ENCODE peak calls at places on chromosomes 6 and 20, in nine cellular contexts. B, Q, D, E, P, Y, O, T and V are unnamed samples.

GRCh38 chr6:157721431-157722229 is 101.4 kb upstream of the SNX9 start:
- DNase-seq in B (no peak), Q (no peak), D (no peak), E (peak; percentile 90), P (no peak), Y (no peak), O (no peak), T (no peak), V (no peak)

GRCh38 chr6:112640895-112641294 is 293.8 kb downstream of the RFPL4B start:
- DNase-seq in B (peak; percentile 80), Q (no peak), D (no peak), E (no peak), P (no peak), Y (no peak), O (peak; percentile 51), T (peak; percentile 56), V (no peak)

GRCh38 chr20:14820771-14821170 is 483.4 kb upstream of the FLRT3 start:
- DNase-seq in B (no peak), Q (no peak), D (peak; percentile 64), E (peak; percentile 27), P (no peak), Y (no peak), O (no peak), T (peak; percentile 14), V (no peak)

GRCh38 chr6:16901777-16902176 is 140.5 kb upstream of the ATXN1 start:
- DNase-seq in B (peak; percentile 82), Q (peak; percentile 62), D (peak; percentile 60), E (no peak), P (peak; percentile 61), Y (no peak), O (peak; percentile 90), T (peak; percentile 56), V (no peak)

GRCh38 chr20:45374101-45374467 is 4.0 kb downstream of the TP53TG5 start:
- DNase-seq in B (no peak), Q (no peak), D (no peak), E (no peak), P (no peak), Y (no peak), O (no peak), T (no peak), V (no peak)

GRCh38 chr6:161406633-161407032 is 132.8 kb upstream of the AGPAT4 start:
- DNase-seq in B (peak; percentile 82), Q (no peak), D (no peak), E (no peak), P (no peak), Y (no peak), O (peak; percentile 96), T (peak; percentile 95), V (no peak)

GRCh38 chr20:4383966-4384365 is 337.7 kb upstream of the PRND start:
- DNase-seq in B (peak; percentile 73), Q (no peak), D (no peak), E (no peak), P (no peak), Y (no peak), O (peak; percentile 47), T (no peak), V (no peak)

GRCh38 chr6:34973547-34974248 is 84.6 kb downstream of the ANKS1A start:
- DNase-seq in B (no peak), Q (no peak), D (no peak), E (no peak), P (no peak), Y (no peak), O (no peak), T (no peak), V (peak; percentile 17)

GRCh38 chr6:25793970-25794369 is 37.9 kb downstream of the SLC17A1 start:
- DNase-seq in B (no peak), Q (no peak), D (no peak), E (no peak), P (no peak), Y (no peak), O (no peak), T (no peak), V (no peak)

GRCh38 chr6:101348816-101349215 is 44.7 kb upstream of the GRIK2 start:
- DNase-seq in B (peak; percentile 0), Q (no peak), D (no peak), E (no peak), P (no peak), Y (no peak), O (no peak), T (no peak), V (no peak)

GRCh38 chr20:24465730-24466129 is 3.7 kb upstream of the SYNDIG1 start:
- DNase-seq in B (peak; percentile 82), Q (no peak), D (no peak), E (no peak), P (no peak), Y (no peak), O (peak; percentile 17), T (peak; percentile 48), V (no peak)

GRCh38 chr6:17542243-17542642 is 57.9 kb upstream of the FAM8A1 start:
- DNase-seq in B (no peak), Q (no peak), D (no peak), E (no peak), P (no peak), Y (no peak), O (no peak), T (no peak), V (no peak)

GRCh38 chr6:144345451-144345850 is 60.3 kb downstream of the UTRN start:
- DNase-seq in B (no peak), Q (no peak), D (no peak), E (no peak), P (no peak), Y (no peak), O (no peak), T (no peak), V (no peak)
- H3K4me1 ChIP-seq in B (peaks cover 44% of the 10 kb centered on the region), Q (peaks cover 39% of the 10 kb centered on the region), D (no peaks in the 10 kb centered on the region), E (peaks cover 2% of the 10 kb centered on the region), P (peaks cover 23% of the 10 kb centered on the region), Y (peaks cover 59% of the 10 kb centered on the region), O (peaks cover 6% of the 10 kb centered on the region), T (peaks cover 54% of the 10 kb centered on the region), V (peaks cover 38% of the 10 kb centered on the region)

GRCh38 chr6:137233561-137234504 is 14.6 kb upstream of the IFNGR1 start:
- DNase-seq in B (peak; percentile 91), Q (no peak), D (peak; percentile 12), E (no peak), P (no peak), Y (no peak), O (peak; percentile 83), T (peak; percentile 85), V (no peak)
- H3K4me1 ChIP-seq in B (peaks cover 27% of the 10 kb centered on the region), Q (peaks cover 16% of the 10 kb centered on the region), D (peaks cover 3% of the 10 kb centered on the region), E (no peaks in the 10 kb centered on the region), P (peaks cover 22% of the 10 kb centered on the region), Y (peaks cover 43% of the 10 kb centered on the region), O (no peaks in the 10 kb centered on the region), T (peaks cover 41% of the 10 kb centered on the region), V (peaks cover 47% of the 10 kb centered on the region)

GRCh38 chr6:31558318-31558625 is 10.9 kb downstream of the NFKBIL1 start:
- DNase-seq in B (no peak), Q (no peak), D (no peak), E (no peak), P (no peak), Y (no peak), O (no peak), T (no peak), V (no peak)
- H3K4me1 ChIP-seq in B (peaks cover 36% of the 10 kb centered on the region), Q (peaks cover 9% of the 10 kb centered on the region), D (no peaks in the 10 kb centered on the region), E (no peaks in the 10 kb centered on the region), P (peaks cover 3% of the 10 kb centered on the region), Y (peaks cover 52% of the 10 kb centered on the region), O (peaks cover 11% of the 10 kb centered on the region), T (peaks cover 18% of the 10 kb centered on the region), V (peaks cover 4% of the 10 kb centered on the region)

GRCh38 chr20:57266251-57267157 is at the start of gene BMP7:
- DNase-seq in B (peak; percentile 34), Q (no peak), D (no peak), E (peak; percentile 80), P (no peak), Y (no peak), O (no peak), T (peak; percentile 33), V (peak; percentile 79)
- H3K4me1 ChIP-seq in B (no peaks in the 10 kb centered on the region), Q (peaks cover 19% of the 10 kb centered on the region), D (peaks cover 12% of the 10 kb centered on the region), E (peaks cover 62% of the 10 kb centered on the region), P (peaks cover 3% of the 10 kb centered on the region), Y (no peaks in the 10 kb centered on the region), O (no peaks in the 10 kb centered on the region), T (peaks cover 5% of the 10 kb centered on the region), V (peaks cover 48% of the 10 kb centered on the region)

GRCh38 chr20:17611540-17612286 is 41.8 kb downstream of the DSTN start:
- DNase-seq in B (peak; percentile 67), Q (peak; percentile 53), D (no peak), E (peak; percentile 42), P (peak; percentile 70), Y (no peak), O (peak; percentile 18), T (peak; percentile 70), V (peak; percentile 81)
- H3K4me1 ChIP-seq in B (peaks cover 9% of the 10 kb centered on the region), Q (peaks cover 61% of the 10 kb centered on the region), D (peaks cover 8% of the 10 kb centered on the region), E (no peaks in the 10 kb centered on the region), P (peaks cover 40% of the 10 kb centered on the region), Y (peaks cover 41% of the 10 kb centered on the region), O (peaks cover 7% of the 10 kb centered on the region), T (peaks cover 29% of the 10 kb centered on the region), V (no peaks in the 10 kb centered on the region)

DNA sequence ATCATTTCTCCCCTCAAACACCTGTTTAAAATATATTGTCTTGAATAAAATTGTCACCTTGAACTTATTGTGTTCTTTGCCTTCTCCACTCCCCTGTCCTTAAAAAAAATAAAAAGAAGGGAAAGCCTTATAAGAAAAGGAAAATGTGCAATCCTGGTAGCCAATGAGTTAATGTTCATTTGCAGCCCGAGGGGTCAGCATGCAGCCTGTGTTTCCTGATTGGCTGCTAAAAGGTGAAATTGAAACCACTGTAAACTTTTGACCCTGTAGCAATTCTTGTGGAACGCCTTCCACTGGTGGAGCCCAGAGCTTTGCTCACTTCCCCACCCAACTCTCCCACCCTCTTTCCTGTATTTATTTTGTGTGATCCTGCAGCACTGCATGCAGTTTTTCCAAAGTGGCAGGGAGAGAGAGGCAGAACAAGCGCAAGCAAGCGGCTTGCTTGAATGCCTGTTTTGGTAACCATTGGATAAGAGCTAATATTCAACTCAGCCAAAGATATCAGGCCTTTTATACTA is 74.9 kb downstream of the NCOA3 start:
- DNase-seq in B (peak; percentile 74), Q (peak; percentile 57), D (peak; percentile 46), E (peak; percentile 32), P (peak; percentile 55), Y (no peak), O (peak; percentile 95), T (peak; percentile 78), V (peak; percentile 93)
- H3K4me1 ChIP-seq in B (peaks cover 28% of the 10 kb centered on the region), Q (peaks cover 47% of the 10 kb centered on the region), D (no peaks in the 10 kb centered on the region), E (peaks cover 28% of the 10 kb centered on the region), P (peaks cover 26% of the 10 kb centered on the region), Y (peaks cover 39% of the 10 kb centered on the region), O (peaks cover 14% of the 10 kb centered on the region), T (peaks cover 24% of the 10 kb centered on the region), V (peaks cover 39% of the 10 kb centered on the region)

GRCh38 chr6:14635195-14635594 is 517.6 kb downstream of the CD83 start:
- DNase-seq in B (no peak), Q (peak; percentile 57), D (no peak), E (no peak), P (no peak), Y (peak; percentile 65), O (no peak), T (peak; percentile 8), V (no peak)

GRCh38 chr6:14638562-14638931 is 521.0 kb downstream of the CD83 start:
- DNase-seq in B (no peak), Q (no peak), D (no peak), E (no peak), P (no peak), Y (no peak), O (no peak), T (no peak), V (no peak)

GRCh38 chr6:14634072-14634471 is 516.5 kb downstream of the CD83 start:
- DNase-seq in B (no peak), Q (no peak), D (no peak), E (no peak), P (no peak), Y (peak; percentile 54), O (no peak), T (no peak), V (no peak)

GRCh38 chr6:14633453-14633852 is 515.9 kb downstream of the CD83 start:
- DNase-seq in B (no peak), Q (no peak), D (no peak), E (no peak), P (no peak), Y (no peak), O (no peak), T (no peak), V (no peak)

GRCh38 chr6:14635933-14636599 is 518.5 kb downstream of the CD83 start:
- DNase-seq in B (no peak), Q (no peak), D (no peak), E (no peak), P (no peak), Y (no peak), O (no peak), T (no peak), V (no peak)
- H3K4me1 ChIP-seq in B (peaks cover 11% of the 10 kb centered on the region), Q (peaks cover 11% of the 10 kb centered on the region), D (no peaks in the 10 kb centered on the region), E (peaks cover 62% of the 10 kb centered on the region), P (peaks cover 8% of the 10 kb centered on the region), Y (peaks cover 37% of the 10 kb centered on the region), O (peaks cover 4% of the 10 kb centered on the region), T (peaks cover 4% of the 10 kb centered on the region), V (no peaks in the 10 kb centered on the region)